ENCODE peak calls at places on chromosomes 11 and 22, in ten cellular contexts. One of them, this sample, is unnamed.

GRCh38 chr11:14007566-14007965 is 45.0 kb downstream of the SPON1 start:
- DNase-seq in pons: no peak
- DNase-seq in activated T-cell treated with anti-CD3 and anti-CD28 coated beads for 4 hours: no peak
- DNase-seq in NCI-H2029: no peak
- DNase-seq in EL: no peak
- DNase-seq in neural crest cell: no peak
- DNase-seq in skeletal muscle cell: no peak
- DNase-seq in GM04503: no peak
- DNase-seq in foreskin fibroblast: no peak
- DNase-seq in IMR-90: no peak
- DNase-seq in this sample: no peak

GRCh38 chr11:6544921-6545850 is 48.1 kb downstream of the DNHD1 start:
- DNase-seq in pons: no peak
- DNase-seq in activated T-cell treated with anti-CD3 and anti-CD28 coated beads for 4 hours: no peak
- DNase-seq in NCI-H2029: no peak
- DNase-seq in EL: peak
- DNase-seq in neural crest cell: no peak
- DNase-seq in skeletal muscle cell: no peak
- DNase-seq in GM04503: no peak
- DNase-seq in foreskin fibroblast: peak
- DNase-seq in IMR-90: peak
- DNase-seq in this sample: no peak

GRCh38 chr22:47171441-47172221 is 409.2 kb downstream of the TBC1D22A start:
- DNase-seq in pons: no peak
- DNase-seq in activated T-cell treated with anti-CD3 and anti-CD28 coated beads for 4 hours: no peak
- DNase-seq in NCI-H2029: no peak
- DNase-seq in EL: no peak
- DNase-seq in neural crest cell: no peak
- DNase-seq in skeletal muscle cell: no peak
- DNase-seq in GM04503: no peak
- DNase-seq in foreskin fibroblast: no peak
- DNase-seq in IMR-90: no peak
- DNase-seq in this sample: no peak

GRCh38 chr11:104897891-104898684 is at the start of gene CASP12:
- DNase-seq in pons: peak
- DNase-seq in activated T-cell treated with anti-CD3 and anti-CD28 coated beads for 4 hours: no peak
- DNase-seq in NCI-H2029: no peak
- DNase-seq in EL: no peak
- DNase-seq in neural crest cell: no peak
- DNase-seq in skeletal muscle cell: no peak
- DNase-seq in GM04503: no peak
- DNase-seq in foreskin fibroblast: no peak
- DNase-seq in IMR-90: peak
- DNase-seq in this sample: no peak

GRCh38 chr11:44351006-44351660 is 41.2 kb upstream of the ALX4 start:
- DNase-seq in pons: peak
- DNase-seq in activated T-cell treated with anti-CD3 and anti-CD28 coated beads for 4 hours: no peak
- DNase-seq in NCI-H2029: no peak
- DNase-seq in EL: no peak
- DNase-seq in neural crest cell: no peak
- DNase-seq in skeletal muscle cell: no peak
- DNase-seq in GM04503: no peak
- DNase-seq in foreskin fibroblast: no peak
- DNase-seq in IMR-90: no peak
- DNase-seq in this sample: no peak

GRCh38 chr22:33841281-33842005 is 78.8 kb downstream of the LARGE1 start:
- DNase-seq in pons: no peak
- DNase-seq in activated T-cell treated with anti-CD3 and anti-CD28 coated beads for 4 hours: no peak
- DNase-seq in NCI-H2029: no peak
- DNase-seq in EL: no peak
- DNase-seq in neural crest cell: no peak
- DNase-seq in skeletal muscle cell: no peak
- DNase-seq in GM04503: peak
- DNase-seq in foreskin fibroblast: no peak
- DNase-seq in IMR-90: no peak
- DNase-seq in this sample: no peak

GRCh38 chr11:396511-396947 is 2.5 kb downstream of the PKP3 start:
- DNase-seq in pons: no peak
- DNase-seq in activated T-cell treated with anti-CD3 and anti-CD28 coated beads for 4 hours: no peak
- DNase-seq in NCI-H2029: no peak
- DNase-seq in EL: peak
- DNase-seq in neural crest cell: no peak
- DNase-seq in skeletal muscle cell: no peak
- DNase-seq in GM04503: no peak
- DNase-seq in foreskin fibroblast: peak
- DNase-seq in IMR-90: no peak
- DNase-seq in this sample: peak

GRCh38 chr11:46285594-46286033 is 8.2 kb downstream of the CREB3L1 start:
- DNase-seq in pons: no peak
- DNase-seq in activated T-cell treated with anti-CD3 and anti-CD28 coated beads for 4 hours: no peak
- DNase-seq in NCI-H2029: no peak
- DNase-seq in EL: peak
- DNase-seq in neural crest cell: no peak
- DNase-seq in skeletal muscle cell: no peak
- DNase-seq in GM04503: no peak
- DNase-seq in foreskin fibroblast: peak
- DNase-seq in IMR-90: peak
- DNase-seq in this sample: no peak

GRCh38 chr11:27095050-27095449 is 54.4 kb downstream of the BBOX1 start:
- DNase-seq in pons: no peak
- DNase-seq in activated T-cell treated with anti-CD3 and anti-CD28 coated beads for 4 hours: no peak
- DNase-seq in NCI-H2029: no peak
- DNase-seq in EL: no peak
- DNase-seq in neural crest cell: no peak
- DNase-seq in skeletal muscle cell: no peak
- DNase-seq in GM04503: no peak
- DNase-seq in foreskin fibroblast: no peak
- DNase-seq in IMR-90: no peak
- DNase-seq in this sample: no peak

GRCh38 chr11:121958978-121959340 is 157.1 kb downstream of the BLID start:
- DNase-seq in pons: no peak
- DNase-seq in activated T-cell treated with anti-CD3 and anti-CD28 coated beads for 4 hours: no peak
- DNase-seq in NCI-H2029: no peak
- DNase-seq in EL: no peak
- DNase-seq in neural crest cell: no peak
- DNase-seq in skeletal muscle cell: no peak
- DNase-seq in GM04503: no peak
- DNase-seq in foreskin fibroblast: no peak
- DNase-seq in IMR-90: peak
- DNase-seq in this sample: no peak

GRCh38 chr11:88579466-88579865 is 241.9 kb upstream of the CTSC start:
- DNase-seq in pons: no peak
- DNase-seq in activated T-cell treated with anti-CD3 and anti-CD28 coated beads for 4 hours: no peak
- DNase-seq in NCI-H2029: no peak
- DNase-seq in EL: no peak
- DNase-seq in neural crest cell: no peak
- DNase-seq in skeletal muscle cell: no peak
- DNase-seq in GM04503: no peak
- DNase-seq in foreskin fibroblast: no peak
- DNase-seq in IMR-90: no peak
- DNase-seq in this sample: no peak

GRCh38 chr11:119109843-119110242 is 2.7 kb downstream of the C2CD2L start:
- DNase-seq in pons: no peak
- DNase-seq in activated T-cell treated with anti-CD3 and anti-CD28 coated beads for 4 hours: no peak
- DNase-seq in NCI-H2029: no peak
- DNase-seq in EL: no peak
- DNase-seq in neural crest cell: no peak
- DNase-seq in skeletal muscle cell: no peak
- DNase-seq in GM04503: no peak
- DNase-seq in foreskin fibroblast: no peak
- DNase-seq in IMR-90: no peak
- DNase-seq in this sample: no peak

GRCh38 chr11:121071456-121072236 is 29.4 kb upstream of the TECTA start:
- DNase-seq in pons: peak
- DNase-seq in activated T-cell treated with anti-CD3 and anti-CD28 coated beads for 4 hours: no peak
- DNase-seq in NCI-H2029: no peak
- DNase-seq in EL: no peak
- DNase-seq in neural crest cell: peak
- DNase-seq in skeletal muscle cell: no peak
- DNase-seq in GM04503: no peak
- DNase-seq in foreskin fibroblast: no peak
- DNase-seq in IMR-90: no peak
- DNase-seq in this sample: no peak